ENCODE peak calls at places on chromosomes 2 and 18, in nine cellular contexts. L is mucosa of descending colon, X is AG10803, W is coronary artery, V is retinal pigment epithelial cell, Y is MM.1S, C is cardiac fibroblast, H is adrenal gland, A is bronchial epithelial cell. K is an unnamed sample.

GRCh38 chr2:167681234-167681633 is 566.2 kb downstream of the STK39 start:
- DNase-seq in L (no peak), X (no peak), W (no peak), V (no peak), Y (no peak), C (no peak), H (no peak), A (no peak), K (no peak)

GRCh38 chr2:237223208-237223861 is 137.6 kb downstream of the COPS8 start:
- DNase-seq in L (no peak), X (peak), W (peak), V (peak), Y (no peak), C (peak), H (no peak), A (peak), K (no peak)

GRCh38 chr2:187826023-187826422 is 271.8 kb upstream of the TFPI start:
- DNase-seq in L (no peak), X (peak), W (no peak), V (peak), Y (no peak), C (peak), H (no peak), A (no peak), K (no peak)

GRCh38 chr18:30588673-30589164 is 453.8 kb downstream of the DSC3 start:
- DNase-seq in L (no peak), X (no peak), W (no peak), V (no peak), Y (no peak), C (no peak), H (no peak), A (no peak), K (no peak)

GRCh38 chr2:147345246-147345645 is 499.6 kb upstream of the ACVR2A start:
- DNase-seq in L (no peak), X (peak), W (no peak), V (no peak), Y (no peak), C (peak), H (no peak), A (peak), K (no peak)

GRCh38 chr18:59272971-59273935 is at the start of gene RAX:
- DNase-seq in L (no peak), X (no peak), W (no peak), V (peak), Y (no peak), C (no peak), H (no peak), A (no peak), K (peak)

GRCh38 chr2:186544255-186544675 is 45.6 kb upstream of the ITGAV start:
- DNase-seq in L (no peak), X (peak), W (no peak), V (peak), Y (no peak), C (peak), H (no peak), A (peak), K (no peak)

GRCh38 chr18:7532942-7533341 is 34.2 kb upstream of the PTPRM start:
- DNase-seq in L (no peak), X (peak), W (no peak), V (no peak), Y (no peak), C (no peak), H (no peak), A (no peak), K (no peak)

GRCh38 chr2:233793465-233794127 is 15.5 kb downstream of the MROH2A start:
- DNase-seq in L (no peak), X (no peak), W (no peak), V (no peak), Y (no peak), C (no peak), H (peak), A (no peak), K (peak)

GRCh38 chr2:109290887-109291675 is 162.1 kb downstream of the SH3RF3 start:
- DNase-seq in L (no peak), X (no peak), W (no peak), V (no peak), Y (no peak), C (no peak), H (peak), A (peak), K (peak)

GRCh38 chr2:75047189-75047812 is 88.9 kb downstream of the POLE4 start:
- DNase-seq in L (no peak), X (peak), W (no peak), V (no peak), Y (no peak), C (peak), H (no peak), A (peak), K (no peak)

GRCh38 chr2:216083464-216084279 is 2.0 kb downstream of the TMEM169 start:
- DNase-seq in L (no peak), X (peak), W (no peak), V (peak), Y (no peak), C (peak), H (no peak), A (no peak), K (no peak)

GRCh38 chr2:150916997-150917396 is 344.7 kb downstream of the RBM43 start:
- DNase-seq in L (no peak), X (peak), W (no peak), V (peak), Y (no peak), C (no peak), H (no peak), A (peak), K (no peak)

GRCh38 chr2:46198164-46198883 is 98.9 kb upstream of the EPAS1 start:
- DNase-seq in L (no peak), X (peak), W (no peak), V (no peak), Y (no peak), C (no peak), H (no peak), A (peak), K (no peak)

GRCh38 chr2:160368988-160369935 is 124.3 kb downstream of the RBMS1 start:
- DNase-seq in L (no peak), X (peak), W (no peak), V (peak), Y (peak), C (no peak), H (no peak), A (no peak), K (no peak)

GRCh38 chr2:20093263-20094141 is 42.1 kb upstream of the LAPTM4A start:
- DNase-seq in L (no peak), X (peak), W (no peak), V (no peak), Y (no peak), C (peak), H (peak), A (peak), K (no peak)

GRCh38 chr2:25323042-25323514 is 18.6 kb downstream of the DNMT3A start:
- DNase-seq in L (peak), X (peak), W (no peak), V (no peak), Y (no peak), C (no peak), H (no peak), A (no peak), K (no peak)

GRCh38 chr2:21916934-21917522 is 793.3 kb downstream of the TDRD15 start:
- DNase-seq in L (no peak), X (no peak), W (no peak), V (no peak), Y (no peak), C (no peak), H (no peak), A (no peak), K (no peak)

GRCh38 chr2:180739070-180739469 is 241.3 kb upstream of the UBE2E3 start:
- DNase-seq in L (no peak), X (no peak), W (no peak), V (peak), Y (no peak), C (no peak), H (no peak), A (no peak), K (no peak)

GRCh38 chr2:128379021-128380005 is 60.6 kb upstream of the HS6ST1 start:
- DNase-seq in L (peak), X (peak), W (peak), V (peak), Y (no peak), C (peak), H (peak), A (peak), K (peak)

GRCh38 chr18:35463837-35464236 is 33.9 kb downstream of the INO80C start:
- DNase-seq in L (no peak), X (no peak), W (no peak), V (no peak), Y (no peak), C (no peak), H (no peak), A (no peak), K (no peak)

GRCh38 chr2:147293958-147294824 is 550.6 kb upstream of the ACVR2A start:
- DNase-seq in L (no peak), X (no peak), W (no peak), V (no peak), Y (no peak), C (no peak), H (no peak), A (no peak), K (no peak)

GRCh38 chr2:24365051-24365450 is 4.7 kb upstream of the ITSN2 start:
- DNase-seq in L (peak), X (peak), W (peak), V (peak), Y (no peak), C (peak), H (peak), A (peak), K (peak)

GRCh38 chr2:54468643-54469042 is 12.5 kb downstream of the SPTBN1 start:
- DNase-seq in L (no peak), X (peak), W (no peak), V (no peak), Y (no peak), C (peak), H (no peak), A (no peak), K (no peak)

GRCh38 chr2:120910069-120910468 is 174.4 kb downstream of the GLI2 start:
- DNase-seq in L (no peak), X (no peak), W (no peak), V (no peak), Y (no peak), C (no peak), H (no peak), A (no peak), K (no peak)

GRCh38 chr2:217911283-217911965 is 91.4 kb downstream of the TNS1 start:
- DNase-seq in L (no peak), X (peak), W (no peak), V (no peak), Y (no peak), C (peak), H (peak), A (no peak), K (no peak)

GRCh38 chr2:158115202-158115783 is 13.6 kb downstream of the UPP2 start:
- DNase-seq in L (no peak), X (no peak), W (no peak), V (no peak), Y (no peak), C (no peak), H (no peak), A (peak), K (no peak)

GRCh38 chr2:23509593-23510295 is 124.8 kb downstream of the KLHL29 start:
- DNase-seq in L (peak), X (no peak), W (no peak), V (no peak), Y (no peak), C (no peak), H (no peak), A (no peak), K (no peak)

GRCh38 chr2:135219226-135219625 is 167.1 kb downstream of the RAB3GAP1 start:
- DNase-seq in L (no peak), X (no peak), W (no peak), V (no peak), Y (no peak), C (no peak), H (no peak), A (peak), K (no peak)

GRCh38 chr2:40243581-40243980 is 208.3 kb downstream of the SLC8A1 start:
- DNase-seq in L (no peak), X (peak), W (no peak), V (no peak), Y (no peak), C (peak), H (no peak), A (no peak), K (no peak)

GRCh38 chr2:106562232-106562631 is 75.1 kb downstream of the CD8B2 start:
- DNase-seq in L (no peak), X (no peak), W (peak), V (no peak), Y (no peak), C (peak), H (peak), A (no peak), K (no peak)

GRCh38 chr18:48749768-48750167 is 201.0 kb downstream of the SMAD7 start:
- DNase-seq in L (no peak), X (peak), W (peak), V (no peak), Y (no peak), C (peak), H (no peak), A (no peak), K (peak)

GRCh38 chr2:238631491-238632180 is 204.9 kb downstream of the ASB1 start:
- DNase-seq in L (no peak), X (no peak), W (peak), V (no peak), Y (no peak), C (no peak), H (no peak), A (no peak), K (no peak)

GRCh38 chr18:37641573-37641972 is 76.0 kb upstream of the CELF4 start:
- DNase-seq in L (no peak), X (no peak), W (no peak), V (no peak), Y (no peak), C (no peak), H (no peak), A (peak), K (no peak)

GRCh38 chr2:216651370-216651881 is 18.2 kb downstream of the IGFBP2 start:
- DNase-seq in L (no peak), X (peak), W (no peak), V (peak), Y (no peak), C (peak), H (no peak), A (peak), K (peak)

GRCh38 chr2:27721335-27721734 is 50.2 kb upstream of the MRPL33 start:
- DNase-seq in L (no peak), X (no peak), W (no peak), V (no peak), Y (no peak), C (no peak), H (peak), A (peak), K (no peak)

GRCh38 chr2:235958631-235959395 is 209.4 kb downstream of the GBX2 start:
- DNase-seq in L (no peak), X (no peak), W (no peak), V (no peak), Y (no peak), C (no peak), H (no peak), A (no peak), K (peak)

GRCh38 chr2:205811387-205811786 is 129.1 kb downstream of the NRP2 start:
- DNase-seq in L (no peak), X (peak), W (no peak), V (no peak), Y (no peak), C (peak), H (no peak), A (no peak), K (no peak)

GRCh38 chr2:218282173-218282991 is 9.9 kb downstream of the TMBIM1 start:
- DNase-seq in L (no peak), X (peak), W (peak), V (no peak), Y (no peak), C (no peak), H (peak), A (peak), K (no peak)

GRCh38 chr18:60668583-60668982 is 296.0 kb upstream of the MC4R start:
- DNase-seq in L (no peak), X (no peak), W (no peak), V (no peak), Y (no peak), C (no peak), H (no peak), A (no peak), K (no peak)
- TF ChIP-seq CTCF in L (no peak), X (no peak), W (no peak), V (peak), Y (peak), C (no peak), H (no peak), A (peak), K (no peak)

DNA sequence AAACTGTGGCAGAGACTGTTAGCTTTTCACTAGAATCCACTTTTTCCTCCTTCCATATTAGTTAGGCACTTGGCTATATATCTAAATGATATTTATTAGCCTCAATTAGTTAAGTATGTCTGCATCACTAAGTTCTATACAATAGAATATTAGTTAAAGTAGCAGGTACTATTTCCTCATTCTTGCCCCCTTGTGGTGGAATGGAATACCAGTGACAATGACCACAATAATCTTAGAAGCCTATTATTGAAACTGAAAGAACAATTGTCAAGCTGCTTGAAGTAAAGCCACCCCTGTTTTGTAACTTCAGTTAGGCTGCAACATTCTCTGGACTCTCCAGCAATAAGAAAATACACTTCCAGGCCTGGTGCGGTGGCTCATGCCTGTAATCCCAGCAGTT is 476.3 kb upstream of the VWC2L start:
- DNase-seq in L (no peak), X (peak), W (no peak), V (no peak), Y (peak), C (peak), H (no peak), A (peak), K (no peak)
- TF ChIP-seq CTCF in L (no peak), X (peak), W (no peak), V (peak), Y (peak), C (peak), H (peak), A (peak), K (no peak)

GRCh38 chr2:240964221-240964853 is 34.1 kb upstream of the SNED1 start:
- DNase-seq in L (peak), X (no peak), W (peak), V (no peak), Y (no peak), C (no peak), H (peak), A (no peak), K (peak)
- TF ChIP-seq CTCF in L (no peak), X (no peak), W (no peak), V (no peak), Y (no peak), C (no peak), H (no peak), A (no peak), K (no peak)

GRCh38 chr2:84829693-84830092 is 51.2 kb downstream of the TRABD2A start:
- DNase-seq in L (no peak), X (no peak), W (no peak), V (no peak), Y (no peak), C (no peak), H (no peak), A (no peak), K (no peak)

GRCh38 chr2:84833481-84834150 is 47.3 kb downstream of the TRABD2A start:
- DNase-seq in L (no peak), X (no peak), W (no peak), V (no peak), Y (no peak), C (no peak), H (no peak), A (no peak), K (peak)

GRCh38 chr2:84830095-84830494 is 50.8 kb downstream of the TRABD2A start:
- DNase-seq in L (peak), X (peak), W (no peak), V (no peak), Y (no peak), C (no peak), H (peak), A (peak), K (peak)

GRCh38 chr2:84832772-84833461 is 48.0 kb downstream of the TRABD2A start:
- DNase-seq in L (no peak), X (peak), W (no peak), V (no peak), Y (no peak), C (no peak), H (peak), A (no peak), K (peak)

DNA sequence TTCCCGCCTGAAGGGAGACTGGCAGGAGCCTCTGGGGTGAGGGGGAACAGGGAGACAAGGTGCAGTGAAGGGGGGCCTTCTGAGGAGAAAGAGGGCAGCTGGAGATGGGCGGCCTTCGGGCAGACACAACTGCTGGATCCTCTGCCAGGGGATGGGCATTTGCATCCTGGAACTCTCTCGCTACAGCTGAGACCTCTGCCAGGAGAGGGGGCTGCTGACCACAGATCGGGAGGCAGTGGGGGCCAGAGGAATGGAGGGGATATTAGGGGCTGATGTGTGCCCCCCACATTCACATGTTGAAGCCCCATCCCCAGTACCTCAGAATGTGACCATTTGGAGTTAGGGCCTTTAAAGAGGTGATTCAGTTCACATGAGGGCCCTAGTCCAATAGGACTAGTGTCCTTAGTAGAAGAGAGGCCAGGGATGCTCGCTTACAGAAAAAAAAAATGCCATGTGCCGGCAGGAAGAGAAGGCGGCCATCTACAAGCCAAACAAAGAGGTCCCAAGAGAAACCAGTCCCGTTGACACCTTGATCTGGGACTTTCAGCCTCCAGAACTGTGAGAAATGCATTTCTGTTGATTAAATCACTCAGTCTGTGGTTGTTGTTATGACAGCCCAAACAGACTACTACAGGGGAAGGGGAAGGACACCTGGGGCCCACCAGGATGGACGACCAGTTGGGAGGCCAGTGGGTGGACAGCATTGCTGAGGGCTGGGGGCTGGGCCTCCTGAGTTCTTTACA is 50.0 kb downstream of the TRABD2A start:
- DNase-seq in L (no peak), X (no peak), W (no peak), V (no peak), Y (no peak), C (no peak), H (no peak), A (no peak), K (no peak)
- TF ChIP-seq CTCF in L (no peak), X (no peak), W (no peak), V (no peak), Y (no peak), C (no peak), H (no peak), A (no peak), K (no peak)

DNA sequence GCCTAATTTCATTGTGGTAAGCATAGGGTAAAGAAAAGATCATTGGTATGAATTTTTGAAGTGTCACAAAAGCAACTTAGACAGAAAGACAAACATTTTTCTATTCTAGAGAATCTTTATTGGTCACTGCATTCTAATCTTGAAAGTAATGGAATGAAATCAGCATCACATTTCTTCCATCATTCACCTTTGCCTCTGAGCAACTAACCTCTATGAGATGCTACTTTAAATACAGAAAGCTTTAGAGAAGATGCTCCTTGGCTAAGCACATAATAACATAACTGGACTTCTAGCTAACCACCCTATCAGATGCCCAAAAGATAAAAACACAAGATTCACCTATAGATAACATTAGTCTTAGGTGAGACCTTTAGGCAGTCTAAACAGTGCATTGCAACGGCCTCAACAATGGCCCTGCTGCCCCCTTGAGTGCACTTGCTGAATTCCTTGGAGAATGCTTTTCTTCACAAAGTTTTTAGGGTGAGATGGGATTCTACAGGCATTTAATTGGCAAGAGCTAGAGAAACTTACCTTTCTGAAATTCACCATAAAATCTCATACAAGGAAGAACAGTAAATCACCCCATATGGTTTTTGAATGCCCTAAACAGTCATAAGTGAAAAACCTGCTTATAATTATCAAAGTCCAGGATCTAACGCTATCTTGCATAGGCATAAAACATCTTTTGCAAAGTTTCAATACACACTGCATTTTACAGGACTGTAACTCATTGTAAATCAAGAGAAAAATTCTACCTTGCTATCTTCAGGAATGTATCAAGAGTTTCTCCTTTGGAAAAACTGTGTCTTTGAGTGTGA is 791.3 kb upstream of the CHAC2 start:
- DNase-seq in L (no peak), X (no peak), W (no peak), V (no peak), Y (peak), C (peak), H (no peak), A (peak), K (no peak)
- TF ChIP-seq CTCF in L (no peak), X (peak), W (no peak), V (peak), Y (peak), C (peak), H (peak), A (peak), K (no peak)